ENCODE peak calls at places on chromosomes 3 and 15, in six cellular contexts. T, O, Q, B, I and U are unnamed samples.

GRCh38 chr3:71168961-71169411 is 414.5 kb downstream of the FOXP1 start:
- DNase-seq in I (no peak), O (no peak), B (no peak), T (no peak), Q (no peak), U (peak; percentile 9)

GRCh38 chr3:29515451-29515850 is 234.6 kb downstream of the RBMS3 start:
- DNase-seq in O (no peak), I (no peak), T (peak; percentile 29), B (no peak), Q (peak; percentile 29), U (no peak)

GRCh38 chr15:29225534-29226224 is 43.9 kb downstream of the NSMCE3 start:
- DNase-seq in B (no peak), T (no peak), Q (no peak), I (no peak), O (no peak), U (no peak)

GRCh38 chr3:29486087-29486486 is 205.2 kb downstream of the RBMS3 start:
- DNase-seq in O (no peak), T (no peak), Q (peak; percentile 65), I (no peak), B (no peak), U (no peak)

GRCh38 chr3:47464603-47465002 is 11.1 kb downstream of the SCAP start:
- DNase-seq in Q (no peak), I (no peak), O (no peak), B (no peak), T (peak; percentile 43), U (no peak)

GRCh38 chr3:19155375-19155774 is 7.1 kb downstream of the KCNH8 start:
- DNase-seq in Q (no peak), T (no peak), I (no peak), B (no peak), O (no peak), U (no peak)

GRCh38 chr3:45105855-45106655 is 40.1 kb downstream of the CDCP1 start:
- DNase-seq in Q (peak; percentile 95), B (no peak), I (no peak), T (no peak), O (no peak), U (no peak)

GRCh38 chr15:79434361-79434760 is 2.2 kb downstream of the MINAR1 start:
- DNase-seq in I (no peak), B (no peak), O (no peak), Q (no peak), T (no peak), U (no peak)

GRCh38 chr3:141367038-141367730 is 1.1 kb upstream of the ZBTB38 start:
- DNase-seq in T (no peak), I (no peak), O (no peak), B (no peak), Q (peak; percentile 100), U (no peak)

GRCh38 chr15:39833515-39833981 is 50.9 kb upstream of the FSIP1 start:
- DNase-seq in O (no peak), I (no peak), B (no peak), Q (peak; percentile 74), T (no peak), U (no peak)

GRCh38 chr3:55633333-55633732 is 146.2 kb upstream of the WNT5A start:
- DNase-seq in T (no peak), I (no peak), B (no peak), Q (no peak), O (no peak), U (no peak)

GRCh38 chr3:53195602-53196574 is 34.9 kb downstream of the PRKCD start:
- DNase-seq in Q (peak; percentile 71), T (peak; percentile 83), O (peak; percentile 44), I (peak; percentile 45), B (peak; percentile 77), U (peak; percentile 75)

GRCh38 chr3:9201278-9201677 is 48.2 kb downstream of the SRGAP3 start:
- DNase-seq in O (no peak), I (no peak), B (no peak), T (no peak), Q (peak; percentile 63), U (no peak)

GRCh38 chr3:126113733-126114132 is 29.8 kb upstream of the SLC41A3 start:
- DNase-seq in B (no peak), T (peak; percentile 18), I (no peak), Q (no peak), O (no peak), U (no peak)

GRCh38 chr3:177440456-177441105 is 243.3 kb upstream of the TBL1XR1 start:
- DNase-seq in T (no peak), I (no peak), Q (peak; percentile 54), B (no peak), O (no peak), U (no peak)

GRCh38 chr3:69504232-69504631 is 118.3 kb upstream of the FRMD4B start:
- DNase-seq in I (no peak), Q (peak; percentile 12), T (no peak), B (no peak), O (no peak), U (no peak)

GRCh38 chr15:63133786-63134185 is 12.1 kb downstream of the LACTB start:
- DNase-seq in T (no peak), O (no peak), B (no peak), I (no peak), Q (peak; percentile 55), U (no peak)

GRCh38 chr3:131549340-131549739 is 46.6 kb upstream of the MRPL3 start:
- DNase-seq in B (peak; percentile 14), O (no peak), I (no peak), T (no peak), Q (no peak), U (no peak)

GRCh38 chr3:66405701-66406091 is 95.1 kb downstream of the LRIG1 start:
- DNase-seq in Q (peak; percentile 94), B (no peak), T (no peak), I (no peak), O (no peak), U (no peak)

GRCh38 chr3:151567477-151567876 is 106.6 kb upstream of the IGSF10 start:
- DNase-seq in O (no peak), I (no peak), T (no peak), Q (no peak), B (no peak), U (no peak)

GRCh38 chr3:140238646-140239314 is 303.8 kb downstream of the CLSTN2 start:
- DNase-seq in B (no peak), I (no peak), O (no peak), Q (no peak), T (no peak), U (no peak)

GRCh38 chr3:130997291-130997690 is 29.3 kb downstream of the ASTE1 start:
- DNase-seq in B (no peak), I (no peak), T (no peak), O (no peak), Q (peak; percentile 16), U (no peak)

GRCh38 chr3:40725026-40725425 is 200.3 kb downstream of the ZNF621 start:
- DNase-seq in I (no peak), O (no peak), Q (no peak), B (no peak), T (no peak), U (no peak)

GRCh38 chr3:115839246-115839645 is 215.9 kb downstream of the GAP43 start:
- DNase-seq in O (no peak), I (no peak), Q (no peak), B (no peak), T (no peak), U (no peak)

GRCh38 chr3:115834068-115834467 is 210.8 kb downstream of the GAP43 start:
- DNase-seq in O (no peak), B (no peak), T (no peak), Q (peak; percentile 81), I (no peak), U (no peak)

GRCh38 chr3:115838786-115839185 is 215.5 kb downstream of the GAP43 start:
- DNase-seq in Q (no peak), I (no peak), B (no peak), T (no peak), O (no peak), U (no peak)

GRCh38 chr3:115835946-115836345 is 212.6 kb downstream of the GAP43 start:
- DNase-seq in I (no peak), Q (peak; percentile 27), T (no peak), O (no peak), B (no peak), U (no peak)

GRCh38 chr3:115836944-115837343 is 213.6 kb downstream of the GAP43 start:
- DNase-seq in T (peak; percentile 34), Q (peak; percentile 52), I (no peak), B (peak; percentile 22), O (no peak), U (no peak)
- TF ChIP-seq CTCF in T (peak; percentile 83), Q (peak; percentile 51), I (peak; percentile 33), B (peak; percentile 20), O (peak; percentile 83), U (peak; percentile 72)

DNA sequence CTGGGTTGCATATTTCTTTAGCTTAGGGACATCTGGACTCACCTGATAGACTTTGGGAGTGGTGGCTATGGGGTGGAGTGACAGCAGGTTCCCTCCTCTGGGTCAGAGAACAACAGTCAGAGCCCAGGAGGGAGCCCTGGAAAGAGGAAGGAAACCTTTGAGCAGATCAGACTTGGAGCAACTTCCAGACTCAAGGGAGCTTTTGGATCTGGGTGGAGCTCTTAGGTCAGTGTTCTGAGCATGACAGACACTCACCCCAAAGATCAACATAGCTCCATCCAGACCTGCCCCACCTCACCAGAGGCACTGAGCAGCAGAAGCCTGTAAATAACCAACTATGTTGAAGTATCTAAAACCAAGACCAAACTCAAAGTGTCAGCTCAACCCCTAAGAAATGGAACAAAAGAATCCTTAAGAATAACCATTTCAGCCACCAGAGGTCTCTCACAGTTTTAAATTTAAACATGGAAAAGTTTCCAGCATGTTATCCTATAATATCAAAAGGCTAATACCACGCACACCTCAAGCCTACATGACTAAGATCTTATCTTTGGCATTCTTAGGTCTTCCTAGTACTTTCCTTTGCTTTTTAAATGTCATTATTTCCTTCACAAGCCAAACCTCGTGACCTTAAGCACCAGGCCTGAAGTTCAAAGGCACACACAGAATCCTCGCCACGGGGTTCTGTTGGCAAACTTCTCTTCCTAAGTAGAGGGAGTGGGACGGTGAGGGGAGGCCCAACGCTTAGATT is 56.4 kb downstream of the UMPS start:
- DNase-seq in O (no peak), I (no peak), T (no peak), Q (peak; percentile 56), B (no peak), U (no peak)
- TF ChIP-seq CTCF in O (peak; percentile 26), I (peak; percentile 62), T (peak; percentile 41), Q (peak; percentile 38), B (no peak), U (peak; percentile 53)

DNA sequence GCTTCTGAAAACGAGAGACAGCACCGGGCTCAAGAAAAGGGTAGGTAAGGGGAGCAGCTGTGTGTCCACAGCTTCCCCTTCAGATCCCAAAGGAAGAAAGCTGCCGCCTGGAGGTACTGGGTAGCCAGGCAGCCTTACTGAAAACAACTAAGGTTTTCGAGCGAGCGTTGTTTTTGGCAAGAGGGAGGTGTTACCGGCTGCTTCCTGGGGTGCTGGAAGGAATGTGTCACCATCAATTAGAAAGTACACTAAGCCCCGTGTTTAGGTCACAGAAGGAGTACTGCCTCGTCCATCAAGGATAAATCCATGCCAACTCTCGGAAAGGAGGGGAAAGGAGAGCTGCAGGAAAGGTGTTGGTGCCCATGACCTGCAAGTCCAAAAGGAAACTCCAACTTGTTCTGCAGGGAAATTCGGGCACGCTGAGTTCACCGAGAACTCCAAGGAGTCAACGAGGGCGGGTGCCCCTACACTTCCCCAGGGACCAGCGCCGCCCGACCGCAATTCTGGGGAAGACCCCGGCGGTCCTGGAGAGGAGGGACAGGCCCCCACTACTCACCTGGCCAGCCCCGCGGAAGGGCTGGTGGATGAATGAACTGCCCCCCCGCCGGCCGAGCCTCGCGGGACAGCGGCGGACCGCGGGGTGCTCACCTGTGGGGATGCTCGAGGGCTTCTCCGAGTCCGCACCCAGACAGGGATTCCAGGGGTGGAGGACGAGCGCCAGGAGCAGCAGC is 586 bp downstream of the PLOD2 start:
- DNase-seq in I (no peak), O (peak; percentile 26), B (peak; percentile 45), T (no peak), Q (peak; percentile 88), U (peak; percentile 24)
- TF ChIP-seq CTCF in I (peak; percentile 32), O (no peak), B (no peak), T (no peak), Q (peak; percentile 74), U (peak; percentile 55)

GRCh38 chr15:80619677-80620076 is 75.4 kb upstream of the ABHD17C start:
- DNase-seq in T (no peak), I (no peak), Q (peak; percentile 36), B (no peak), O (no peak), U (no peak)
- TF ChIP-seq CTCF in T (no peak), I (peak; percentile 38), Q (peak; percentile 26), B (no peak), O (no peak), U (peak; percentile 34)